ENCODE peak calls at places on chromosomes 12 and 14, in eight cellular contexts. R is neural crest cell; M is CD8-positive, alpha-beta T cell; F is brain microvascular endothelial cell; N is natural killer cell; J is fibroblast of villous mesenchyme; G is AG09319; X is progenitor cell of endocrine pancreas. H is an unnamed sample.
A peak's percentile ranks its signal among the peaks of the same experiment; 100 is the strongest.

GRCh38 chr14:105337966-105338365 is 23.4 kb downstream of the PACS2 start:
- DNase-seq in N (no peak), J (no peak), X (no peak), M (no peak), G (no peak), F (no peak), R (no peak), H (no peak)

GRCh38 chr14:21940887-21941855 is 267.6 kb upstream of the OR4E1 start:
- DNase-seq in F (no peak), R (peak; percentile 13), G (no peak), J (peak; percentile 17), M (peak; percentile 28), N (no peak), X (no peak), H (no peak)

GRCh38 chr14:102481791-102482238 is 27.8 kb downstream of the ANKRD9 start:
- DNase-seq in M (no peak), R (no peak), X (no peak), G (no peak), J (no peak), F (peak; percentile 25), N (no peak), H (no peak)

GRCh38 chr14:54789166-54789565 is 113.5 kb downstream of the GCH1 start:
- DNase-seq in R (no peak), G (no peak), M (no peak), X (no peak), J (no peak), F (no peak), N (no peak), H (no peak)

GRCh38 chr12:58920102-58920955 is at the start of gene LRIG3:
- DNase-seq in N (no peak), J (peak; percentile 91), R (peak; percentile 76), G (peak; percentile 72), F (peak; percentile 88), M (no peak), X (peak; percentile 73), H (peak; percentile 76)

GRCh38 chr14:95500772-95501401 is 15.6 kb downstream of the SYNE3 start:
- DNase-seq in X (no peak), N (no peak), M (no peak), R (no peak), G (peak; percentile 64), F (peak; percentile 73), J (peak; percentile 77), H (peak; percentile 65)

GRCh38 chr12:62686938-62687337 is 220.3 kb downstream of the MON2 start:
- DNase-seq in F (no peak), N (no peak), M (no peak), J (peak; percentile 58), G (no peak), X (no peak), R (no peak), H (no peak)

GRCh38 chr12:16939871-16940306 is 333.9 kb upstream of the LMO3 start:
- DNase-seq in F (peak; percentile 50), R (peak; percentile 25), M (no peak), N (no peak), X (no peak), J (peak; percentile 20), G (no peak), H (no peak)

GRCh38 chr14:34895277-34895676 is 20.1 kb upstream of the BAZ1A start:
- DNase-seq in N (no peak), M (no peak), F (no peak), J (peak; percentile 13), X (no peak), R (no peak), G (no peak), H (no peak)

GRCh38 chr12:75478395-75478794 is 2.2 kb upstream of the GLIPR1 start:
- DNase-seq in M (peak; percentile 54), R (no peak), X (no peak), N (no peak), F (peak; percentile 63), G (no peak), J (peak; percentile 78), H (no peak)

GRCh38 chr14:93954900-93955891 is 21.2 kb downstream of the ASB2 start:
- DNase-seq in N (peak; percentile 59), G (no peak), F (no peak), J (no peak), X (no peak), R (no peak), M (peak; percentile 63), H (no peak)

GRCh38 chr12:84375472-84375871 is 537.1 kb downstream of the SLC6A15 start:
- DNase-seq in F (no peak), N (no peak), M (no peak), X (no peak), R (no peak), J (peak; percentile 11), G (no peak), H (peak; percentile 39)

GRCh38 chr12:22018860-22019259 is 27.2 kb upstream of the CMAS start:
- DNase-seq in X (no peak), F (no peak), R (no peak), N (no peak), J (no peak), G (no peak), M (no peak), H (no peak)

GRCh38 chr12:123000578-123000977 is 20.1 kb downstream of the ARL6IP4 start:
- DNase-seq in M (no peak), X (no peak), J (no peak), G (no peak), N (no peak), F (no peak), R (no peak), H (no peak)

GRCh38 chr12:122998316-122998715 is 17.8 kb downstream of the ARL6IP4 start:
- DNase-seq in R (no peak), N (no peak), X (no peak), F (no peak), M (no peak), G (no peak), J (no peak), H (no peak)

GRCh38 chr12:122999196-122999946 is 18.9 kb downstream of the ARL6IP4 start:
- DNase-seq in R (no peak), G (no peak), N (no peak), F (no peak), X (no peak), M (no peak), J (no peak), H (no peak)

GRCh38 chr12:123001467-123001866 is 21.0 kb downstream of the ARL6IP4 start:
- DNase-seq in F (no peak), J (no peak), M (no peak), X (no peak), R (no peak), G (no peak), N (no peak), H (no peak)

GRCh38 chr12:122999986-123000420 is 19.5 kb downstream of the ARL6IP4 start:
- DNase-seq in J (no peak), G (no peak), X (no peak), F (no peak), R (no peak), N (no peak), M (no peak), H (no peak)
- TF ChIP-seq CTCF in J (no peak), G (no peak), X (no peak), F (no peak), R (no peak), N (no peak), M (no peak), H (no peak)

GRCh38 chr12:113347107-113347506 is 11.3 kb upstream of the PLBD2 start:
- DNase-seq in N (no peak), M (no peak), F (no peak), X (no peak), G (no peak), J (no peak), R (no peak), H (no peak)

GRCh38 chr12:113347892-113348291 is 10.5 kb upstream of the PLBD2 start:
- DNase-seq in G (no peak), X (no peak), F (no peak), R (no peak), N (no peak), J (no peak), M (no peak), H (no peak)

GRCh38 chr12:113351089-113351488 is 7.3 kb upstream of the PLBD2 start:
- DNase-seq in J (no peak), G (no peak), R (no peak), F (no peak), X (no peak), N (no peak), M (no peak), H (no peak)

GRCh38 chr12:113346387-113346786 is 11.5 kb upstream of the SLC8B1 start:
- DNase-seq in X (no peak), F (no peak), N (no peak), M (no peak), J (no peak), G (no peak), R (no peak), H (no peak)

GRCh38 chr12:113348849-113349536 is 9.4 kb upstream of the PLBD2 start:
- DNase-seq in X (no peak), N (no peak), J (no peak), F (no peak), G (no peak), R (no peak), M (no peak), H (no peak)
- TF ChIP-seq CTCF in X (no peak), N (no peak), J (no peak), F (no peak), G (no peak), R (no peak), M (no peak), H (no peak)

GRCh38 chr12:3534511-3534910 is 43.5 kb downstream of the PRMT8 start:
- DNase-seq in N (no peak), R (no peak), F (no peak), G (no peak), J (no peak), M (no peak), X (no peak), H (no peak)

GRCh38 chr12:3532931-3533702 is 42.1 kb downstream of the PRMT8 start:
- DNase-seq in G (no peak), M (no peak), J (no peak), F (no peak), X (no peak), R (no peak), N (no peak), H (no peak)

GRCh38 chr12:3531496-3531895 is 40.5 kb downstream of the PRMT8 start:
- DNase-seq in N (no peak), X (no peak), M (no peak), F (no peak), G (no peak), J (no peak), R (no peak), H (no peak)

GRCh38 chr12:3535431-3535841 is 44.4 kb downstream of the PRMT8 start:
- DNase-seq in F (no peak), R (no peak), X (no peak), N (no peak), M (no peak), J (no peak), G (no peak), H (no peak)

GRCh38 chr12:3533703-3534386 is 42.8 kb downstream of the PRMT8 start:
- DNase-seq in X (no peak), N (no peak), J (peak; percentile 16), R (no peak), G (no peak), M (no peak), F (peak; percentile 7), H (no peak)
- TF ChIP-seq CTCF in X (no peak), N (no peak), J (peak; percentile 11), R (no peak), G (no peak), M (no peak), F (peak; percentile 4), H (no peak)

GRCh38 chr12:96015672-96016071 is 19.5 kb upstream of the HAL start:
- DNase-seq in J (peak; percentile 40), G (no peak), N (no peak), X (no peak), M (no peak), R (no peak), F (peak; percentile 52), H (no peak)
- TF ChIP-seq CTCF in J (peak; percentile 51), G (peak; percentile 45), N (no peak), X (peak; percentile 46), M (no peak), R (peak; percentile 51), F (peak; percentile 71), H (peak; percentile 56)

H was measured in AG04450.